ENCODE peak calls at places on chromosomes 6 and 20, in eight cellular contexts. One of them, this sample, is unnamed.
A peak's percentile ranks its signal among the peaks of the same experiment; 100 is the strongest.

GRCh38 chr6:117592983-117593759 is 9.1 kb downstream of the GOPC start:
- DNase-seq in A549: no peak
- DNase-seq in SK-N-SH: no peak
- DNase-seq in HCT116: no peak
- DNase-seq in K562: peak; percentile 28
- DNase-seq in endothelial cell of umbilical vein: no peak
- DNase-seq in GM12878: no peak
- DNase-seq in H1: no peak
- DNase-seq in this sample: no peak

GRCh38 chr6:107820571-107821261 is 3.4 kb downstream of the SCML4 start:
- DNase-seq in A549: no peak
- DNase-seq in SK-N-SH: peak; percentile 37
- DNase-seq in HCT116: no peak
- DNase-seq in K562: no peak
- DNase-seq in endothelial cell of umbilical vein: peak; percentile 24
- DNase-seq in GM12878: no peak
- DNase-seq in H1: no peak
- DNase-seq in this sample: no peak

GRCh38 chr6:43911354-43911624 is 141.3 kb downstream of the VEGFA start:
- DNase-seq in A549: no peak
- DNase-seq in SK-N-SH: no peak
- DNase-seq in HCT116: no peak
- DNase-seq in K562: no peak
- DNase-seq in endothelial cell of umbilical vein: no peak
- DNase-seq in GM12878: no peak
- DNase-seq in H1: no peak
- DNase-seq in this sample: no peak

GRCh38 chr6:107115695-107116327 is 496 bp upstream of the BEND3 start:
- DNase-seq in A549: peak; percentile 61
- DNase-seq in SK-N-SH: peak; percentile 85
- DNase-seq in HCT116: no peak
- DNase-seq in K562: peak; percentile 82
- DNase-seq in endothelial cell of umbilical vein: peak; percentile 54
- DNase-seq in GM12878: no peak
- DNase-seq in H1: no peak
- DNase-seq in this sample: peak; percentile 89

GRCh38 chr20:48595495-48596475 is 232.0 kb downstream of the PREX1 start:
- DNase-seq in A549: no peak
- DNase-seq in SK-N-SH: no peak
- DNase-seq in HCT116: no peak
- DNase-seq in K562: no peak
- DNase-seq in endothelial cell of umbilical vein: no peak
- DNase-seq in GM12878: no peak
- DNase-seq in H1: no peak
- DNase-seq in this sample: no peak

GRCh38 chr6:16148498-16148897 is 19.6 kb downstream of the MYLIP start:
- DNase-seq in A549: peak; percentile 26
- DNase-seq in SK-N-SH: no peak
- DNase-seq in HCT116: no peak
- DNase-seq in K562: no peak
- DNase-seq in endothelial cell of umbilical vein: no peak
- DNase-seq in GM12878: no peak
- DNase-seq in H1: no peak
- DNase-seq in this sample: no peak

GRCh38 chr20:58361549-58361948 is 27.5 kb upstream of the VAPB start:
- DNase-seq in A549: no peak
- DNase-seq in SK-N-SH: no peak
- DNase-seq in HCT116: no peak
- DNase-seq in K562: no peak
- DNase-seq in endothelial cell of umbilical vein: no peak
- DNase-seq in GM12878: no peak
- DNase-seq in H1: no peak
- DNase-seq in this sample: no peak

GRCh38 chr6:130848945-130849344 is 21.7 kb downstream of the SMLR1 start:
- DNase-seq in A549: no peak
- DNase-seq in SK-N-SH: no peak
- DNase-seq in HCT116: no peak
- DNase-seq in K562: peak; percentile 6
- DNase-seq in endothelial cell of umbilical vein: no peak
- DNase-seq in GM12878: no peak
- DNase-seq in H1: no peak
- DNase-seq in this sample: peak; percentile 20

GRCh38 chr6:69179681-69180080 is 544.6 kb downstream of the ADGRB3 start:
- DNase-seq in A549: peak; percentile 2
- DNase-seq in SK-N-SH: no peak
- DNase-seq in HCT116: no peak
- DNase-seq in K562: no peak
- DNase-seq in endothelial cell of umbilical vein: no peak
- DNase-seq in GM12878: no peak
- DNase-seq in H1: no peak
- DNase-seq in this sample: peak; percentile 10

GRCh38 chr6:118783931-118784528 is 109.9 kb upstream of the ASF1A start:
- DNase-seq in A549: no peak
- DNase-seq in SK-N-SH: no peak
- DNase-seq in HCT116: no peak
- DNase-seq in K562: no peak
- DNase-seq in endothelial cell of umbilical vein: no peak
- DNase-seq in GM12878: no peak
- DNase-seq in H1: no peak
- DNase-seq in this sample: no peak

GRCh38 chr20:63124092-63124781 is 91.7 kb downstream of the YTHDF1 start:
- DNase-seq in A549: no peak
- DNase-seq in SK-N-SH: no peak
- DNase-seq in HCT116: no peak
- DNase-seq in K562: no peak
- DNase-seq in endothelial cell of umbilical vein: no peak
- DNase-seq in GM12878: no peak
- DNase-seq in H1: no peak
- DNase-seq in this sample: no peak

GRCh38 chr6:136783021-136783420 is 9.3 kb downstream of the MAP3K5 start:
- DNase-seq in A549: no peak
- DNase-seq in SK-N-SH: no peak
- DNase-seq in HCT116: no peak
- DNase-seq in K562: no peak
- DNase-seq in endothelial cell of umbilical vein: no peak
- DNase-seq in GM12878: no peak
- DNase-seq in H1: no peak
- DNase-seq in this sample: no peak

GRCh38 chr6:33683051-33683571 is 28.4 kb downstream of the UQCC2 start:
- DNase-seq in A549: no peak
- DNase-seq in SK-N-SH: peak; percentile 61
- DNase-seq in HCT116: no peak
- DNase-seq in K562: no peak
- DNase-seq in endothelial cell of umbilical vein: no peak
- DNase-seq in GM12878: no peak
- DNase-seq in H1: no peak
- DNase-seq in this sample: no peak

GRCh38 chr20:14264869-14265268 is 72.5 kb downstream of the FLRT3 start:
- DNase-seq in A549: peak; percentile 38
- DNase-seq in SK-N-SH: peak; percentile 4
- DNase-seq in HCT116: no peak
- DNase-seq in K562: no peak
- DNase-seq in endothelial cell of umbilical vein: no peak
- DNase-seq in GM12878: no peak
- DNase-seq in H1: no peak
- DNase-seq in this sample: peak; percentile 7

GRCh38 chr6:89411019-89411268 is 1.1 kb downstream of the RRAGD start:
- DNase-seq in A549: no peak
- DNase-seq in SK-N-SH: peak; percentile 59
- DNase-seq in HCT116: no peak
- DNase-seq in K562: no peak
- DNase-seq in endothelial cell of umbilical vein: no peak
- DNase-seq in GM12878: no peak
- DNase-seq in H1: no peak
- DNase-seq in this sample: peak; percentile 45
- H3K4me3 ChIP-seq in A549: peak overlapping the region; percentile 95
- H3K4me3 ChIP-seq in SK-N-SH: peak overlapping the region; percentile 66
- H3K4me3 ChIP-seq in HCT116: no peak overlapping the region
- H3K4me3 ChIP-seq in K562: no peak overlapping the region
- H3K4me3 ChIP-seq in endothelial cell of umbilical vein: no peak overlapping the region
- H3K4me3 ChIP-seq in GM12878: peak overlapping the region; percentile 82
- H3K4me3 ChIP-seq in H1: peak overlapping the region; percentile 63
- H3K4me3 ChIP-seq in this sample: peak overlapping the region; percentile 72

DNA sequence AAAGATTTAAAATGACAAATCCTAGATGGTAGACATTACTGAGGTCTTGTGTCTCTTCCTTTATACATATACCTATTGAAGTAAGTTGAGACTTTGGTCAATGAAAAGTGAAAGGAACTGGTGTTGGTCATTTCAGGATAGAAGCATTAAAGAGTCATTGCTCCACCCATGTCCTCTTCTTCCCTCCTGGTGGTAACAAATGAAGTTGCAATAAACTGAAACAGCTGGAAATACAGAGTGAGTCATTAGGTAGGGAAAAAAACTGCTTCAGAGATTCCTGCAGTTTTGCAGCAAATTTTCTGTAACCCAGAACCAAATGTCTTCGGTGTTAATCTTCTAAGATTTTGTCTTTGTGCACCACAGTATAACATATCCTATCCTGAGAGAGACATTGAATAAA is 447.9 kb downstream of the EYS start:
- DNase-seq in A549: peak; percentile 15
- DNase-seq in SK-N-SH: no peak
- DNase-seq in HCT116: no peak
- DNase-seq in K562: no peak
- DNase-seq in endothelial cell of umbilical vein: peak; percentile 35
- DNase-seq in GM12878: no peak
- DNase-seq in H1: no peak
- DNase-seq in this sample: peak; percentile 9
- TF ChIP-seq MAX in A549: no peak
- TF ChIP-seq MAX in SK-N-SH: no peak
- TF ChIP-seq MAX in HCT116: no peak
- TF ChIP-seq MAX in K562: no peak
- TF ChIP-seq MAX in endothelial cell of umbilical vein: no peak
- TF ChIP-seq MAX in GM12878: no peak
- TF ChIP-seq MAX in H1: no peak
- TF ChIP-seq MAX in this sample: no peak

DNA sequence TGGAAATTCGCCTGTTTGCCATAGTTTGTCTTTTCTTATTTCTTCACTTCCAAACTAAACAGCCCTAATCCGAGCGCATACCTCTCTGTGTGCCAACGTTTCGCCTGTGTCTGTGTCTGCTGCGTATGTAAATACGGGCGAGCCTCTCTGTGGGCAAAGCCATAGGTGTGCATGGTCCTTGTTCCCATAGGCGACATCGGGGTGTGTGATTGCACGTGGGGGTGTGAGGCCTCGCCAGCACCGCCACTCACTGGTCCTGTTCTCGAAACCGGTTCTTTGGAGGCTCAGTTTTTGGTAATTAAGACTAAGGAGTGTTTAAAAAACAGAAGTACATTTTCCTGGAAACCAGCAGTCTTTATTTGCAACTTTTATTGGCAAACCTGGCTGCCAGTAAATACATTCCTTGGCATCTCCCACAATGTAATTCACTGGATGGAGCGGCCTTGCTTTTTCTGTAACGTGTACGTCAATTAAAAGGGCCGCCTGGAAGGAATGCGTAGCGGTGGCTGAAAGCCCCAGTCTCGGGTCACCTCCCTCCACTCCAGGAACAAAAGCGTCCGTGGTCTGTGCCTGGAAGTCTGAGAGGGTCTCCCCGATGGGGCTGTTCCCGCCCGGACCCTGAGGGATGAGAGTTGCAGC is 5.9 kb upstream of the FOXC1 start:
- DNase-seq in A549: no peak
- DNase-seq in SK-N-SH: peak; percentile 26
- DNase-seq in HCT116: no peak
- DNase-seq in K562: no peak
- DNase-seq in endothelial cell of umbilical vein: no peak
- DNase-seq in GM12878: no peak
- DNase-seq in H1: no peak
- DNase-seq in this sample: no peak
- H3K4me3 ChIP-seq in A549: peak overlapping the region; percentile 54
- H3K4me3 ChIP-seq in SK-N-SH: peak overlapping the region; percentile 40
- H3K4me3 ChIP-seq in HCT116: peak overlapping the region; percentile 35
- H3K4me3 ChIP-seq in K562: no peak overlapping the region
- H3K4me3 ChIP-seq in endothelial cell of umbilical vein: peak overlapping the region; percentile 17
- H3K4me3 ChIP-seq in GM12878: no peak overlapping the region
- H3K4me3 ChIP-seq in H1: peak overlapping the region; percentile 38
- H3K4me3 ChIP-seq in this sample: no peak overlapping the region

GRCh38 chr6:151091571-151091970 is 148.2 kb upstream of the AKAP12 start:
- DNase-seq in A549: no peak
- DNase-seq in SK-N-SH: no peak
- DNase-seq in HCT116: no peak
- DNase-seq in K562: no peak
- DNase-seq in endothelial cell of umbilical vein: no peak
- DNase-seq in GM12878: no peak
- DNase-seq in H1: no peak
- DNase-seq in this sample: no peak
- TF ChIP-seq MAX in A549: no peak
- TF ChIP-seq MAX in SK-N-SH: no peak
- TF ChIP-seq MAX in HCT116: peak; percentile 33
- TF ChIP-seq MAX in K562: no peak
- TF ChIP-seq MAX in endothelial cell of umbilical vein: no peak
- TF ChIP-seq MAX in GM12878: no peak
- TF ChIP-seq MAX in H1: no peak
- TF ChIP-seq MAX in this sample: no peak

DNA sequence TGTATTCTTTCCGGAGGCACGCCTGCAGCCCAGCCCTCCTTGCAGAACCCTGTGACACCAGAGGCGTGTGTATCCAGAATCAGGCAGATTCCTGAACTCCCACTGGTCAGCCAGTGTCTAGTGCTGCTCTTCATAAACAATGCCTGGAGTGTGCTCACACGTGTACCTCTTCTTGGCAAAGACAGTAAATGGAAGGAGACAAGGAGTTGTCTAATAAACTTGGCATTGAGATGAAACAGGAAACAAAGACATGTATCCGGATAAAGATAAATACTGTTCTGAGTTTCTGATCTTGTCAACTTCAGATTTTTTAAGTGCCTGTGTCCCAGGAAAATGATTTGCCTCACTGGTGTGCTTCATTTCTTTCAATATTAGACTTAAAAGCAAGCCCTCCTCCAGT is 1.7 kb downstream of the RPS6KA2 start:
- DNase-seq in A549: no peak
- DNase-seq in SK-N-SH: peak; percentile 46
- DNase-seq in HCT116: no peak
- DNase-seq in K562: no peak
- DNase-seq in endothelial cell of umbilical vein: peak; percentile 65
- DNase-seq in GM12878: no peak
- DNase-seq in H1: no peak
- DNase-seq in this sample: no peak
- H3K4me3 ChIP-seq in A549: no peak overlapping the region
- H3K4me3 ChIP-seq in SK-N-SH: peak overlapping the region; percentile 97
- H3K4me3 ChIP-seq in HCT116: no peak overlapping the region
- H3K4me3 ChIP-seq in K562: no peak overlapping the region
- H3K4me3 ChIP-seq in endothelial cell of umbilical vein: no peak overlapping the region
- H3K4me3 ChIP-seq in GM12878: no peak overlapping the region
- H3K4me3 ChIP-seq in H1: no peak overlapping the region
- H3K4me3 ChIP-seq in this sample: no peak overlapping the region

GRCh38 chr6:109632405-109632804 is 58.6 kb downstream of the AK9 start:
- DNase-seq in A549: no peak
- DNase-seq in SK-N-SH: no peak
- DNase-seq in HCT116: no peak
- DNase-seq in K562: no peak
- DNase-seq in endothelial cell of umbilical vein: no peak
- DNase-seq in GM12878: no peak
- DNase-seq in H1: no peak
- DNase-seq in this sample: no peak

GRCh38 chr6:109626311-109626710 is 64.7 kb downstream of the AK9 start:
- DNase-seq in A549: no peak
- DNase-seq in SK-N-SH: no peak
- DNase-seq in HCT116: no peak
- DNase-seq in K562: no peak
- DNase-seq in endothelial cell of umbilical vein: no peak
- DNase-seq in GM12878: no peak
- DNase-seq in H1: no peak
- DNase-seq in this sample: no peak

GRCh38 chr6:109628158-109629000 is 62.6 kb downstream of the AK9 start:
- DNase-seq in A549: no peak
- DNase-seq in SK-N-SH: no peak
- DNase-seq in HCT116: no peak
- DNase-seq in K562: no peak
- DNase-seq in endothelial cell of umbilical vein: no peak
- DNase-seq in GM12878: no peak
- DNase-seq in H1: no peak
- DNase-seq in this sample: no peak

GRCh38 chr6:109631403-109631802 is 59.6 kb downstream of the AK9 start:
- DNase-seq in A549: no peak
- DNase-seq in SK-N-SH: no peak
- DNase-seq in HCT116: no peak
- DNase-seq in K562: no peak
- DNase-seq in endothelial cell of umbilical vein: no peak
- DNase-seq in GM12878: no peak
- DNase-seq in H1: no peak
- DNase-seq in this sample: no peak
- TF ChIP-seq MAX in A549: no peak
- TF ChIP-seq MAX in SK-N-SH: no peak
- TF ChIP-seq MAX in HCT116: no peak
- TF ChIP-seq MAX in K562: no peak
- TF ChIP-seq MAX in endothelial cell of umbilical vein: no peak
- TF ChIP-seq MAX in GM12878: no peak
- TF ChIP-seq MAX in H1: no peak
- TF ChIP-seq MAX in this sample: no peak

This sample was measured in NB4.